ENCODE peak calls at places on chromosomes 6 and 20, in nine cellular contexts. B, O, R, C, K, F, Y, N and W are unnamed samples.

GRCh38 chr20:62602550-62602949 is 39.8 kb upstream of the SLCO4A1 start:
- DNase-seq in B (no peak), O (no peak), R (no peak), C (no peak), K (no peak), F (peak; percentile 76), Y (peak; percentile 88), N (no peak), W (no peak)

GRCh38 chr20:25055711-25056492 is 2.0 kb downstream of the ACSS1 start:
- DNase-seq in B (peak; percentile 4), O (peak; percentile 42), R (no peak), C (no peak), K (peak; percentile 22), F (no peak), Y (no peak), N (no peak), W (no peak)

GRCh38 chr6:137799950-137800568 is 67.0 kb upstream of the TNFAIP3 start:
- DNase-seq in B (peak; percentile 67), O (peak; percentile 39), R (no peak), C (peak; percentile 48), K (peak; percentile 38), F (peak; percentile 41), Y (no peak), N (peak; percentile 60), W (no peak)

GRCh38 chr6:47817749-47818148 is 35.9 kb downstream of the OPN5 start:
- DNase-seq in B (no peak), O (no peak), R (no peak), C (no peak), K (no peak), F (no peak), Y (no peak), N (no peak), W (no peak)

GRCh38 chr20:63192721-63193120 is 23.2 kb downstream of the YTHDF1 start:
- DNase-seq in B (no peak), O (no peak), R (no peak), C (no peak), K (no peak), F (no peak), Y (no peak), N (no peak), W (peak; percentile 79)

GRCh38 chr6:135506270-135506997 is 8.9 kb upstream of the AHI1 start:
- DNase-seq in B (peak; percentile 74), O (peak; percentile 51), R (no peak), C (peak; percentile 37), K (no peak), F (no peak), Y (no peak), N (no peak), W (no peak)

GRCh38 chr6:132587462-132587861 is 2.1 kb downstream of the TAAR5 start:
- DNase-seq in B (no peak), O (no peak), R (no peak), C (no peak), K (no peak), F (no peak), Y (no peak), N (no peak), W (no peak)

GRCh38 chr20:62141397-62142251 is 1.6 kb downstream of the PSMA7 start:
- DNase-seq in B (peak; percentile 38), O (no peak), R (no peak), C (peak; percentile 54), K (no peak), F (no peak), Y (no peak), N (no peak), W (no peak)

GRCh38 chr6:37036146-37036545 is 30.7 kb downstream of the FGD2 start:
- DNase-seq in B (no peak), O (no peak), R (no peak), C (no peak), K (no peak), F (no peak), Y (no peak), N (no peak), W (no peak)

GRCh38 chr6:26250806-26251075 is 114.3 kb upstream of the BTN3A2 start:
- DNase-seq in B (peak; percentile 55), O (no peak), R (no peak), C (peak; percentile 59), K (no peak), F (no peak), Y (no peak), N (peak; percentile 18), W (no peak)

GRCh38 chr20:24587384-24588046 is 118.1 kb downstream of the SYNDIG1 start:
- DNase-seq in B (no peak), O (no peak), R (no peak), C (no peak), K (no peak), F (no peak), Y (no peak), N (no peak), W (no peak)

GRCh38 chr6:104884867-104885517 is 25.3 kb upstream of the HACE1 start:
- DNase-seq in B (no peak), O (peak; percentile 5), R (no peak), C (no peak), K (no peak), F (no peak), Y (no peak), N (no peak), W (no peak)

GRCh38 chr6:20873425-20874190 is 339.4 kb downstream of the CDKAL1 start:
- DNase-seq in B (no peak), O (no peak), R (no peak), C (peak; percentile 60), K (no peak), F (no peak), Y (no peak), N (no peak), W (no peak)

GRCh38 chr6:47165918-47166317 is 123.8 kb upstream of the ADGRF1 start:
- DNase-seq in B (peak; percentile 59), O (peak; percentile 35), R (no peak), C (no peak), K (no peak), F (no peak), Y (no peak), N (no peak), W (no peak)

GRCh38 chr20:17436664-17437063 is 94.5 kb downstream of the BFSP1 start:
- DNase-seq in B (no peak), O (no peak), R (no peak), C (no peak), K (no peak), F (no peak), Y (no peak), N (no peak), W (no peak)

GRCh38 chr20:34925341-34925740 is 30.3 kb downstream of the GSS start:
- DNase-seq in B (no peak), O (no peak), R (no peak), C (no peak), K (no peak), F (no peak), Y (no peak), N (no peak), W (no peak)

GRCh38 chr6:142207265-142207877 is 60.3 kb downstream of the VTA1 start:
- DNase-seq in B (peak; percentile 64), O (peak; percentile 36), R (peak; percentile 21), C (peak; percentile 78), K (peak; percentile 55), F (peak; percentile 52), Y (no peak), N (peak; percentile 42), W (no peak)

GRCh38 chr20:12068146-12068545 is 150.5 kb downstream of the BTBD3 start:
- DNase-seq in B (no peak), O (peak; percentile 40), R (no peak), C (peak; percentile 42), K (no peak), F (no peak), Y (no peak), N (no peak), W (no peak)

GRCh38 chr6:147279423-147279822 is 75.2 kb downstream of the STXBP5 start:
- DNase-seq in B (peak; percentile 50), O (peak; percentile 53), R (no peak), C (no peak), K (no peak), F (no peak), Y (no peak), N (no peak), W (no peak)

DNA sequence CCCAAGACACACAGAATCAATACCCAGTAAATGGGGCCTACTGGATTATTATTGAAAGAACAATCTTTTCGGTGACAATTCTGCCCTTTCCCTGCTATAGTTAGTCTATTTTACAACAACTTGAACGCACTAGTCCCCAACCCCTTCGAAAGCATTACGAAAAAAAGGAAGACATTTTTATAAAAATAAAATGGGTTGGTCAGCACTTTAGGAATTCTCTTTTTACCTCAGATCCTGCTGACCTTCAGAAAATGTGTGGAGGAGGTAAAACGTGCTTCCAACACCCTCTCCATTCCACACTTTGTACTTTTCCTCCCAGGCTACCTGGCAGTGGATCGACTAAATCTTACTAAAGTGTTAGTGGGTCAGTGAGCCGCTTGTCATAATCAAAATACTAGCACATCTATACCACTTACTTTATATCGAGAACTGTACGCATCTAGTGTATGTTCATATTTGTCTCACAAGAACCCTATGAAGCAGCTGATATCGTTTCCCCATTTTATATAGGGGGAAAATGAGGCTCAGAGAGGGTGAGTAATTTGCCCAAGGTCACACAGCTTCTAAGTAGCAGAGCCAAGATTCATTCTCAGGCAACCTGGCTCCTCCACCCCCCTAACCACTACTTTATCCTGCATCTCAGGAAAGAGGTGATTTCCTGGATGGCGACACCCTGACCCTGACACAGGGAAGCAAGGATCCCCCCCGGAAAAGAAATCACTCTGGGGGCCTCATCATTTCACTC is 10.6 kb downstream of the NFATC2 start:
- DNase-seq in B (no peak), O (no peak), R (no peak), C (no peak), K (no peak), F (no peak), Y (no peak), N (no peak), W (no peak)
- H3K4me1 ChIP-seq in B (peaks cover 21% of the 10 kb centered on the region), O (peaks cover 19% of the 10 kb centered on the region), R (no peaks in the 10 kb centered on the region), C (no peaks in the 10 kb centered on the region), K (peaks cover 20% of the 10 kb centered on the region), F (peaks cover 5% of the 10 kb centered on the region), Y (peaks cover 15% of the 10 kb centered on the region), N (peaks cover 24% of the 10 kb centered on the region), W (peaks cover 33% of the 10 kb centered on the region)

DNA sequence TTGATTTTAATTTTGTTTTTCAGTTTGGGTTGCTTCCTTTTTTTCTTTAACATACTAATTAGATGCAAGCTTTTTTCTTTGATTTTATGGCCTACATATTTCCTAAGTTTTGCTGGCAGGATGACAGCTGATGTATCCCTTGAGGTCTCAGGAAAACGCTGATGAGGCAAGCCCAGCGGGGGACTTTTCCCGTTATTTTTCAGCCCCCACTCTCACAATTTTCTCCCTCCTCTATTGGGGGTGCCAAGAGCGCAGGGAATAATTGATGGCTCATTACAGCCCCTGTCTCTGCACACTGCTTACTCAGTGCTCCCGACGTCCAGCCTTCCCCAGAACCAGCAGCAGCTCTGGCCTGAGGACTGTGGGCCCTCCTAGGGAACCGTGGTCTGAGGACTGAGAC is 38.7 kb upstream of the VSTM2L start:
- DNase-seq in B (no peak), O (no peak), R (no peak), C (no peak), K (no peak), F (no peak), Y (no peak), N (no peak), W (no peak)
- H3K36me3 ChIP-seq in B (peaks cover 22% of the 10 kb centered on the region), O (peaks cover 1% of the 10 kb centered on the region), R (peaks cover 2% of the 10 kb centered on the region), C (no peaks in the 10 kb centered on the region), K (no peaks in the 10 kb centered on the region), F (peaks cover 10% of the 10 kb centered on the region), Y (peaks cover 51% of the 10 kb centered on the region), N (peaks cover 20% of the 10 kb centered on the region), W (peaks cover 32% of the 10 kb centered on the region)

GRCh38 chr6:11912420-11912819 is 99.7 kb upstream of the HIVEP1 start:
- DNase-seq in B (no peak), O (no peak), R (no peak), C (no peak), K (no peak), F (no peak), Y (no peak), N (no peak), W (no peak)
- TF ChIP-seq CTCF in B (no peak), O (no peak), R (no peak), C (peak; percentile 20), K (no peak), F (no peak), Y (peak; percentile 22), N (no peak), W (peak; percentile 34)

GRCh38 chr6:11209941-11210340 is 22.5 kb downstream of the NEDD9 start:
- DNase-seq in B (peak; percentile 76), O (peak; percentile 79), R (no peak), C (no peak), K (no peak), F (no peak), Y (no peak), N (no peak), W (no peak)
- H3K4me1 ChIP-seq in B (peaks cover 24% of the 10 kb centered on the region), O (peaks cover 33% of the 10 kb centered on the region), R (peaks cover 10% of the 10 kb centered on the region), C (peaks cover 26% of the 10 kb centered on the region), K (peaks cover 50% of the 10 kb centered on the region), F (peaks cover 26% of the 10 kb centered on the region), Y (peaks cover 93% of the 10 kb centered on the region), N (peaks cover 99% of the 10 kb centered on the region), W (peaks cover 32% of the 10 kb centered on the region)